ENCODE peak calls at places on chromosome 21, in six cellular contexts. W, M, K, B, X and Z are unnamed samples. For H3K4me1, the result is how much of the 10 kb centered on the place peaks cover.

GRCh38 chr21:26717146-26717739 is 128.0 kb downstream of the ADAMTS1 start:
- DNase-seq in W (no peak), M (peak), K (no peak), B (peak), X (no peak), Z (peak)

GRCh38 chr21:28257276-28257675 is 735.4 kb downstream of the LTN1 start:
- DNase-seq in W (no peak), M (no peak), K (no peak), B (no peak), X (no peak), Z (peak)

GRCh38 chr21:30268608-30269197 is 14.0 kb downstream of the KRTAP24-1 start:
- DNase-seq in W (no peak), M (peak), K (no peak), B (no peak), X (no peak), Z (no peak)

GRCh38 chr21:33265664-33266049 is 510 bp upstream of the IL10RB start:
- DNase-seq in W (no peak), M (peak), K (no peak), B (no peak), X (peak), Z (no peak)

GRCh38 chr21:25584833-25585232 is 22.4 kb downstream of the MRPL39 start:
- DNase-seq in W (no peak), M (no peak), K (no peak), B (no peak), X (no peak), Z (no peak)

GRCh38 chr21:31682625-31683024 is 23.1 kb downstream of the SOD1 start:
- DNase-seq in W (no peak), M (no peak), K (no peak), B (no peak), X (no peak), Z (no peak)

GRCh38 chr21:29332461-29333354 is 34.0 kb downstream of the BACH1 start:
- DNase-seq in W (no peak), M (peak), K (no peak), B (peak), X (no peak), Z (peak)

GRCh38 chr21:36704958-36705678 is 6.2 kb downstream of the SIM2 start:
- DNase-seq in W (no peak), M (no peak), K (no peak), B (no peak), X (no peak), Z (no peak)

GRCh38 chr21:39562791-39563770 is 49.7 kb upstream of the B3GALT5 start:
- DNase-seq in W (no peak), M (peak), K (no peak), B (no peak), X (no peak), Z (no peak)

GRCh38 chr21:31901342-31901741 is 28.5 kb downstream of the HUNK start:
- DNase-seq in W (peak), M (no peak), K (no peak), B (no peak), X (no peak), Z (no peak)

GRCh38 chr21:45365608-45366241 is 39.2 kb upstream of the COL18A1 start:
- DNase-seq in W (peak), M (peak), K (no peak), B (peak), X (no peak), Z (peak)

GRCh38 chr21:45417256-45417950 is 12.4 kb downstream of the COL18A1 start:
- DNase-seq in W (peak), M (no peak), K (no peak), B (no peak), X (no peak), Z (no peak)

GRCh38 chr21:26840912-26841311 is 4.3 kb downstream of the ADAMTS1 start:
- DNase-seq in W (no peak), M (peak), K (no peak), B (peak), X (no peak), Z (peak)

GRCh38 chr21:37181059-37181458 is 86.1 kb downstream of the VPS26C start:
- DNase-seq in W (no peak), M (no peak), K (no peak), B (no peak), X (no peak), Z (no peak)

GRCh38 chr21:34085129-34085528 is 11.8 kb downstream of the MRPS6 start:
- DNase-seq in W (no peak), M (no peak), K (no peak), B (no peak), X (no peak), Z (no peak)

GRCh38 chr21:14754682-14755081 is 208.6 kb upstream of the SAMSN1 start:
- DNase-seq in W (no peak), M (no peak), K (no peak), B (no peak), X (no peak), Z (no peak)

GRCh38 chr21:39454949-39455668 is 3.3 kb downstream of the SH3BGR start:
- DNase-seq in W (no peak), M (no peak), K (no peak), B (no peak), X (no peak), Z (no peak)

GRCh38 chr21:34986561-34987533 is 62.3 kb downstream of the RUNX1 start:
- DNase-seq in W (no peak), M (peak), K (peak), B (peak), X (peak), Z (no peak)

GRCh38 chr21:36661511-36662309 is 37.2 kb upstream of the SIM2 start:
- DNase-seq in W (no peak), M (peak), K (no peak), B (peak), X (no peak), Z (peak)

GRCh38 chr21:26883768-26884167 is 38.6 kb upstream of the ADAMTS1 start:
- DNase-seq in W (no peak), M (peak), K (no peak), B (peak), X (no peak), Z (no peak)

GRCh38 chr21:30443226-30443625 is 3.2 kb downstream of the KRTAP15-1 start:
- DNase-seq in W (no peak), M (no peak), K (no peak), B (no peak), X (no peak), Z (no peak)

GRCh38 chr21:16633851-16634521 is 878.9 kb upstream of the CXADR start:
- DNase-seq in W (no peak), M (no peak), K (no peak), B (peak), X (no peak), Z (no peak)

GRCh38 chr21:34722684-34723300 is 54.0 kb downstream of the CLIC6 start:
- DNase-seq in W (no peak), M (no peak), K (peak), B (no peak), X (peak), Z (no peak)

GRCh38 chr21:15788847-15789548 is 59.2 kb downstream of the USP25 start:
- DNase-seq in W (no peak), M (peak), K (no peak), B (peak), X (no peak), Z (peak)

GRCh38 chr21:31781737-31782136 is 49.8 kb upstream of the SCAF4 start:
- DNase-seq in W (no peak), M (peak), K (no peak), B (peak), X (no peak), Z (no peak)

GRCh38 chr21:27033467-27033866 is 66.6 kb upstream of the ADAMTS5 start:
- DNase-seq in W (peak), M (no peak), K (no peak), B (no peak), X (no peak), Z (no peak)

GRCh38 chr21:32257952-32258785 is 20.7 kb downstream of the MIS18A start:
- DNase-seq in W (no peak), M (peak), K (no peak), B (peak), X (peak), Z (peak)

GRCh38 chr21:40793057-40793456 is 53.9 kb downstream of the DSCAM start:
- DNase-seq in W (no peak), M (no peak), K (no peak), B (no peak), X (no peak), Z (no peak)

GRCh38 chr21:16420086-16420724 is 690.4 kb downstream of the USP25 start:
- DNase-seq in W (no peak), M (peak), K (no peak), B (peak), X (no peak), Z (peak)

GRCh38 chr21:32524010-32524719 is 61.2 kb downstream of the TCP10L start:
- DNase-seq in W (no peak), M (peak), K (no peak), B (peak), X (no peak), Z (peak)

GRCh38 chr21:34630536-34631143 is 15.7 kb upstream of the RCAN1 start:
- DNase-seq in W (no peak), M (peak), K (no peak), B (peak), X (peak), Z (peak)

GRCh38 chr21:45297329-45297728 is 9.6 kb upstream of the POFUT2 start:
- DNase-seq in W (no peak), M (no peak), K (no peak), B (no peak), X (no peak), Z (no peak)

GRCh38 chr21:45504516-45505415 is 37.5 kb downstream of the SLC19A1 start:
- DNase-seq in W (peak), M (no peak), K (no peak), B (no peak), X (no peak), Z (no peak)

DNA sequence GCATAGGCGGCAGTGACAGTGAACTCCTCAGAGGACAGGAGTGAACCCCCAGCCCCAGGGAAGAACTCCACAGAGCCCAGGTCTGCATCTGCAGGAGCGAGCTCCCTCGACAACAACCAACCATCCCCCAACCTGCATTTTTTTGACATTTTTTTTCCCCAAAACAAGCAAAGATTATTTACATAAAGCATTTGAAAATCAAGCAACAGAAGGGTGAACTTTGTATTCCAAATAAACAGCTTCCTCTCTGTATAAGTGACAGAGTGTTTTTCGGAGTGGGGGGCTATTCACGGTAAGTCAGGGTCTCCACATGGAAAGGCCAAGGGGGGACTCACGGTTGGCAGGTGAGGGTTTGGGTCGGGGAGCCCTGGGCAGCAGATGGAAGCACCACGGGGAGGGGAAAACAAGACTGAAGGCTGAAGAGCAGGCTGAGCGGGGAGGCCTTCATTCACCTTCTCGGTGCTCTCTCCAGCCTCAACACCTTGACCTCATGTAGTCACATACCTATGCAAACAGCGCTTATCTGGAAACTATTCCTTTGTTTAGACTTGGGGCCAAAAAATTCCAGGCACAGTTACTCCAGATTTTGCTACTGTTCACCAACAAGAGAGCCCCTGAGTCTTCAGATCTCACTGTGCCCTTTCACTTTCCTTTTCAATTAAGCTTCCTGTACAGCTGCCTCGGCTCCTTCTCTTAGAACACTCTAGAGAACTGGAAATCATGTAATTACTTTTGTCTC is 27.6 kb downstream of the C2CD2 start:
- DNase-seq in W (no peak), M (peak), K (peak), B (peak), X (no peak), Z (peak)
- H3K4me1 ChIP-seq in W (under half), M (under half), K (under half), B (under half), X (under half), Z (under half)

GRCh38 chr21:46516068-46516467 is 57.4 kb downstream of the DIP2A start:
- DNase-seq in W (no peak), M (no peak), K (no peak), B (no peak), X (no peak), Z (no peak)
- H3K4me1 ChIP-seq in W (under half), M (under half), K (under half), B (under half), X (under half), Z (under half)

GRCh38 chr21:42233067-42233981 is 14.4 kb downstream of the ABCG1 start:
- DNase-seq in W (no peak), M (peak), K (peak), B (peak), X (no peak), Z (peak)

GRCh38 chr21:42235593-42235992 is 16.7 kb downstream of the ABCG1 start:
- DNase-seq in W (no peak), M (no peak), K (no peak), B (no peak), X (no peak), Z (peak)

GRCh38 chr21:42236014-42236413 is 17.1 kb downstream of the ABCG1 start:
- DNase-seq in W (no peak), M (no peak), K (no peak), B (no peak), X (no peak), Z (no peak)

GRCh38 chr21:42234026-42234425 is 15.1 kb downstream of the ABCG1 start:
- DNase-seq in W (no peak), M (no peak), K (no peak), B (no peak), X (no peak), Z (no peak)

GRCh38 chr21:42234464-42235241 is 15.7 kb downstream of the ABCG1 start:
- DNase-seq in W (peak), M (peak), K (peak), B (peak), X (peak), Z (peak)
- H3K4me1 ChIP-seq in W (under half), M (under half), K (half or more), B (under half), X (under half), Z (under half)

GRCh38 chr21:38293113-38293512 is 36.3 kb downstream of the KCNJ15 start:
- DNase-seq in W (no peak), M (no peak), K (no peak), B (no peak), X (no peak), Z (no peak)
- H3K4me1 ChIP-seq in W (under half), M (half or more), K (under half), B (under half), X (under half), Z (under half)

GRCh38 chr21:43919871-43920801 is 55.1 kb downstream of the AGPAT3 start:
- DNase-seq in W (no peak), M (no peak), K (no peak), B (no peak), X (no peak), Z (no peak)

GRCh38 chr21:43916691-43917514 is 51.9 kb downstream of the AGPAT3 start:
- DNase-seq in W (no peak), M (peak), K (peak), B (peak), X (no peak), Z (no peak)

GRCh38 chr21:43919283-43919682 is 54.3 kb downstream of the AGPAT3 start:
- DNase-seq in W (no peak), M (no peak), K (no peak), B (no peak), X (no peak), Z (no peak)

GRCh38 chr21:43917515-43918384 is 52.7 kb downstream of the AGPAT3 start:
- DNase-seq in W (no peak), M (no peak), K (no peak), B (no peak), X (no peak), Z (no peak)

DNA sequence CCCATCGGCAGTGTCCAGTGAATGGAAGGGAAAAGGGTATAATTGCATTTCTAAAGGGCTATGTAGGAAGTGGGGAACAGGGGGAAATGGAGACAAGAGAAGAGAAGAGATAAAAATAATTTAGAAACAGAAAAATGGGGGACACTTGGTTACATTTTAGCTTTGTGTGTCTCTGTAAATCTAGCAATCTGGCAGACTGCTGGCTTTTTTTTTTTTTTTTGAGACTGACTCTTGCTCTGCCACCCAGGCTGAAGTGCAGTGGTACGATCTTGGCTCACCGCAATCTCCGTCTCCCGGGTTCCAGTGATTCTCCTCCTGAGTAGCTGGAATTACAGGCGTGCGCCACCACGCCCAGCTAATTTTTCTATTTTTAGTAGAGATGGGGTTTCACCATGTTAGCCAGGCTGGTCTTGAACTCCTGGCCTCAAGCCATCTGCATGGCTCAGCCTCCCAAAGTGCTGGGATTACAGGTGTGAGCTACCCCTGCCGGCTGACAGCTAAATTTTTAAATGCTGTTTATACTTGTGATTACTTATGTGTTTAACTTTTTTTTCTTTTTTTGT is 53.4 kb downstream of the AGPAT3 start:
- DNase-seq in W (no peak), M (no peak), K (no peak), B (no peak), X (no peak), Z (no peak)
- H3K4me1 ChIP-seq in W (under half), M (under half), K (half or more), B (under half), X (under half), Z (under half)